ENCODE peak calls at places on chromosome 17, in eight cellular contexts. Y is A549, B is cardiac muscle cell, O is PC-9, Q is sigmoid colon, W is mesendoderm, D is K562, S is tibial artery. P is an unnamed sample.

GRCh38 chr17:81364278-81365147 is 30.7 kb upstream of the BAHCC1 start:
- DNase-seq in S (no peak), Y (no peak), O (no peak), Q (no peak), B (no peak), D (no peak), W (no peak), P (no peak)

GRCh38 chr17:82230627-82231311 is 1.9 kb downstream of the SLC16A3 start:
- DNase-seq in S (peak; percentile 78), O (peak; percentile 85), B (peak; percentile 88), Y (peak; percentile 79), W (peak; percentile 77), Q (peak; percentile 93), D (peak; percentile 94), P (no peak)

GRCh38 chr17:77011173-77012011 is 129.4 kb upstream of the SEC14L1 start:
- DNase-seq in O (peak; percentile 39), S (no peak), Q (no peak), B (peak; percentile 58), D (peak; percentile 69), Y (no peak), W (peak; percentile 51), P (no peak)

GRCh38 chr17:14854691-14855090 is 410.4 kb downstream of the PMP22 start:
- DNase-seq in Y (no peak), O (no peak), B (no peak), D (no peak), Q (no peak), W (no peak), S (no peak), P (no peak)

GRCh38 chr17:70581459-70581858 is 412.1 kb downstream of the KCNJ2 start:
- DNase-seq in Q (no peak), S (no peak), O (no peak), B (no peak), Y (no peak), W (no peak), D (no peak), P (no peak)

GRCh38 chr17:75832164-75832651 is 12.0 kb downstream of the UNC13D start:
- DNase-seq in Y (no peak), B (no peak), S (no peak), Q (peak; percentile 87), W (peak; percentile 20), O (no peak), D (no peak), P (no peak)

GRCh38 chr17:28747046-28747691 is 3.4 kb downstream of the TRAF4 start:
- DNase-seq in W (peak; percentile 78), D (no peak), Y (no peak), B (no peak), Q (no peak), O (peak; percentile 88), S (no peak), P (no peak)

GRCh38 chr17:62653831-62654829 is 26.7 kb downstream of the MRC2 start:
- DNase-seq in W (peak; percentile 71), Y (no peak), D (peak; percentile 55), S (peak; percentile 44), B (peak; percentile 49), Q (peak; percentile 83), O (no peak), P (no peak)

GRCh38 chr17:18184143-18185007 is 747 bp downstream of the ALKBH5 start:
- DNase-seq in Q (peak; percentile 88), Y (no peak), W (peak; percentile 68), O (peak; percentile 23), D (peak; percentile 50), S (peak; percentile 50), B (peak; percentile 62), P (no peak)

GRCh38 chr17:70855401-70856054 is 686.2 kb downstream of the KCNJ2 start:
- DNase-seq in B (peak; percentile 15), D (no peak), Y (no peak), O (peak; percentile 5), Q (no peak), S (no peak), W (no peak), P (no peak)

GRCh38 chr17:41772218-41772585 is 14.3 kb downstream of the JUP start:
- DNase-seq in Q (no peak), W (peak; percentile 72), S (no peak), D (no peak), Y (no peak), B (no peak), O (peak; percentile 87), P (peak; percentile 88)

GRCh38 chr17:31554930-31555329 is 163.5 kb downstream of the RAB11FIP4 start:
- DNase-seq in D (no peak), S (no peak), Y (no peak), O (no peak), W (no peak), Q (no peak), B (no peak), P (no peak)

GRCh38 chr17:10729334-10730193 is at the start of gene TMEM220:
- DNase-seq in Y (peak; percentile 48), O (no peak), B (peak; percentile 81), S (peak; percentile 84), W (peak; percentile 87), D (no peak), Q (peak; percentile 94), P (no peak)

GRCh38 chr17:82153745-82154375 is 55.8 kb upstream of the FASN start:
- DNase-seq in D (peak; percentile 88), S (peak; percentile 70), Y (peak; percentile 90), O (peak; percentile 82), W (peak; percentile 88), B (peak; percentile 83), Q (peak; percentile 90), P (no peak)

GRCh38 chr17:3964203-3965122 is at the start of gene ATP2A3:
- DNase-seq in B (peak; percentile 31), W (peak; percentile 39), O (peak; percentile 38), D (peak; percentile 64), Q (no peak), S (no peak), Y (peak; percentile 69), P (peak; percentile 30)
- H3K4me1 ChIP-seq in B (peaks cover 15% of the 10 kb centered on the region), W (peaks cover 4% of the 10 kb centered on the region), O (peaks cover 21% of the 10 kb centered on the region), D (peaks cover 43% of the 10 kb centered on the region), Q (no peaks in the 10 kb centered on the region), S (peaks cover 4% of the 10 kb centered on the region), Y (peaks cover 32% of the 10 kb centered on the region), P (peaks cover 2% of the 10 kb centered on the region)

DNA sequence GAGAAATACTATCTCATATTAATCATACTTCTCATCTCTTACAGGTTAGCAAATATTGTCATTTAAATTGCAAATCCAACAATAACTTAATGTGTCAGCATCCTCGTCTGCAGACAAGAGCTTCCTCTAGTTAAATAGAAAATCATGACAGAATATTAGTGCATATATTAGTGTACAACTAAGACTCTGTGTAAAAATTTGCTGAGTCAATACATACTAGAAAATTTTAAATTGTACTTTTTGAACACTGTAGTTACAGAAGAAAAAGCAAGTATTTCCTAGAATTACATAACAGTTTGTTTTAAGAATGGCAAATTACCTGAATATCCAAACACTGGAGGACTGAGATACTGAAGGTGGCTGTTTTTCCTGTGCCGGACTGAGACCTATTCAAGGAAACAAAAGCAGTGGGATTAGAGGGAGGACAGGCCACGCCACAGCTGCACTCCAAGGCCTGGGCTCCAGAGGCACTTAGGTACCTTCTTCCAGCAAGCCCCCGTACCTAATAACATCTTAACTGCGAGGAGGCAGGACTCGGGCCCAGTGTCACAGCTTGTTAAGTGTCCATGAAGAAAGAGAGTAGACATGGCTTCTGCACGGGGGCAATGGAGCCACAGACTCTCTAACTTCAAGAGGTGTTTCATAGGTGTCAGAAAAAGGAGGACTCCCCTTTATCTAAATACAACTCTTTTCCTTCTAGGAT is 5.3 kb downstream of the EIF4A3 start:
- DNase-seq in Q (peak; percentile 56), B (no peak), D (no peak), Y (no peak), O (no peak), S (no peak), W (no peak), P (no peak)
- H3K4me1 ChIP-seq in Q (no peaks in the 10 kb centered on the region), B (peaks cover 11% of the 10 kb centered on the region), D (peaks cover 11% of the 10 kb centered on the region), Y (peaks cover 19% of the 10 kb centered on the region), O (peaks cover 16% of the 10 kb centered on the region), S (no peaks in the 10 kb centered on the region), W (peaks cover 3% of the 10 kb centered on the region), P (no peaks in the 10 kb centered on the region)

GRCh38 chr17:78268191-78268874 is 36.9 kb downstream of the TMEM235 start:
- DNase-seq in Y (no peak), B (no peak), S (no peak), O (no peak), W (no peak), D (no peak), Q (no peak), P (peak; percentile 57)

GRCh38 chr17:78268960-78269892 is 37.8 kb downstream of the TMEM235 start:
- DNase-seq in O (no peak), Y (no peak), B (peak; percentile 59), S (no peak), W (peak; percentile 69), D (no peak), Q (no peak), P (peak; percentile 66)

GRCh38 chr17:78266771-78267170 is 35.3 kb downstream of the TMEM235 start:
- DNase-seq in Y (no peak), W (no peak), Q (no peak), S (no peak), O (no peak), B (no peak), D (no peak), P (no peak)

GRCh38 chr17:78266231-78266631 is 34.8 kb downstream of the TMEM235 start:
- DNase-seq in W (no peak), O (no peak), Q (no peak), B (no peak), Y (no peak), D (no peak), S (no peak), P (no peak)

GRCh38 chr17:78267257-78268073 is 36.0 kb downstream of the TMEM235 start:
- DNase-seq in S (no peak), W (no peak), D (peak; percentile 42), Y (no peak), O (no peak), Q (no peak), B (no peak), P (no peak)
- H3K4me1 ChIP-seq in S (no peaks in the 10 kb centered on the region), W (peaks cover 27% of the 10 kb centered on the region), D (peaks cover 78% of the 10 kb centered on the region), Y (peaks cover 37% of the 10 kb centered on the region), O (no peaks in the 10 kb centered on the region), Q (no peaks in the 10 kb centered on the region), B (peaks cover 55% of the 10 kb centered on the region), P (no peaks in the 10 kb centered on the region)

GRCh38 chr17:39641119-39641496 is 4.2 kb downstream of the STARD3 start:
- DNase-seq in D (no peak), Q (no peak), S (no peak), Y (no peak), B (no peak), W (no peak), O (no peak), P (no peak)

GRCh38 chr17:39642675-39643074 is 5.7 kb downstream of the STARD3 start:
- DNase-seq in O (no peak), Y (no peak), D (no peak), B (no peak), W (no peak), S (no peak), Q (no peak), P (no peak)

GRCh38 chr17:39640493-39641118 is 3.7 kb downstream of the STARD3 start:
- DNase-seq in S (no peak), O (no peak), Y (no peak), Q (no peak), B (no peak), W (no peak), D (no peak), P (no peak)

GRCh38 chr17:39641883-39642282 is 4.9 kb downstream of the STARD3 start:
- DNase-seq in Y (no peak), Q (no peak), S (no peak), D (peak; percentile 59), O (no peak), B (no peak), W (no peak), P (no peak)

DNA sequence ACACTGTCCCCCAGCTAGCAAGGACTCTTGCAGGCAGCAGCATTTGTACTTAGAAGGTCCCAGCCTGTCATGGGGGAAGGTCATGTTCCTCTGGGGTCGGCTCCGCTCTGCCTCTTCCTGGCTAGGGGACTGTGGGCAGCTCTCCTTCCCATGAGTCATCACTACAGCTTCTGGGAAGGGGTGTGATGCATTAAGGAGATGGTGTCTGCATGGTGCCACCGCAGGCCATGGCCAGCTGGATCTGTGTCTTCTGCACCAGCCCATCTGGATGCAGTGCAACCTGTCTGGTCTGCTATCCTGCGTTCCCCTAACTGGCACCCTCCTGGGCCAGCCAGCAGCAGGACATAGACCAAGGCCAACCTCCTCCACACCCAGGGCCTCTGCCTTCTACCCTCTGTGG is 6.3 kb downstream of the STARD3 start:
- DNase-seq in O (no peak), W (no peak), Y (no peak), Q (no peak), B (peak; percentile 40), D (no peak), S (no peak), P (no peak)
- H3K4me1 ChIP-seq in O (peaks cover 6% of the 10 kb centered on the region), W (peaks cover 9% of the 10 kb centered on the region), Y (peaks cover 20% of the 10 kb centered on the region), Q (no peaks in the 10 kb centered on the region), B (peaks cover 36% of the 10 kb centered on the region), D (peaks cover 61% of the 10 kb centered on the region), S (no peaks in the 10 kb centered on the region), P (no peaks in the 10 kb centered on the region)